ENCODE peak calls at places on chromosomes 6 and 20, in eight cellular contexts. One of them, this sample, is unnamed.

GRCh38 chr6:154937306-154938244 is 57.5 kb upstream of the TIAM2 start:
- DNase-seq in adrenal gland: no peak
- DNase-seq in H9: peak; percentile 47
- DNase-seq in CD4-positive, CD25-positive, alpha-beta regulatory T cell: no peak
- DNase-seq in right atrium auricular region: no peak
- DNase-seq in right cardiac atrium: no peak
- DNase-seq in psoas muscle: no peak
- DNase-seq in mammary epithelial cell: no peak
- DNase-seq in this sample: no peak

GRCh38 chr6:163745566-163746400 is 331.3 kb downstream of the QKI start:
- DNase-seq in adrenal gland: no peak
- DNase-seq in H9: no peak
- DNase-seq in CD4-positive, CD25-positive, alpha-beta regulatory T cell: no peak
- DNase-seq in right atrium auricular region: peak; percentile 80
- DNase-seq in right cardiac atrium: peak; percentile 65
- DNase-seq in psoas muscle: peak; percentile 66
- DNase-seq in mammary epithelial cell: peak; percentile 53
- DNase-seq in this sample: peak; percentile 71

GRCh38 chr6:26330835-26331808 is 33.9 kb upstream of the BTN3A2 start:
- DNase-seq in adrenal gland: no peak
- DNase-seq in H9: peak; percentile 66
- DNase-seq in CD4-positive, CD25-positive, alpha-beta regulatory T cell: peak; percentile 60
- DNase-seq in right atrium auricular region: no peak
- DNase-seq in right cardiac atrium: no peak
- DNase-seq in psoas muscle: no peak
- DNase-seq in mammary epithelial cell: peak; percentile 70
- DNase-seq in this sample: no peak

GRCh38 chr6:147821266-147821665 is 312.8 kb downstream of the SAMD5 start:
- DNase-seq in adrenal gland: no peak
- DNase-seq in H9: no peak
- DNase-seq in CD4-positive, CD25-positive, alpha-beta regulatory T cell: no peak
- DNase-seq in right atrium auricular region: no peak
- DNase-seq in right cardiac atrium: no peak
- DNase-seq in psoas muscle: no peak
- DNase-seq in mammary epithelial cell: no peak
- DNase-seq in this sample: no peak

GRCh38 chr6:15774011-15774410 is 111.2 kb upstream of the DTNBP1 start:
- DNase-seq in adrenal gland: no peak
- DNase-seq in H9: no peak
- DNase-seq in CD4-positive, CD25-positive, alpha-beta regulatory T cell: no peak
- DNase-seq in right atrium auricular region: no peak
- DNase-seq in right cardiac atrium: no peak
- DNase-seq in psoas muscle: no peak
- DNase-seq in mammary epithelial cell: no peak
- DNase-seq in this sample: no peak

GRCh38 chr6:162151050-162151658 is 576.4 kb downstream of the PRKN start:
- DNase-seq in adrenal gland: no peak
- DNase-seq in H9: no peak
- DNase-seq in CD4-positive, CD25-positive, alpha-beta regulatory T cell: no peak
- DNase-seq in right atrium auricular region: no peak
- DNase-seq in right cardiac atrium: no peak
- DNase-seq in psoas muscle: peak; percentile 60
- DNase-seq in mammary epithelial cell: no peak
- DNase-seq in this sample: no peak

GRCh38 chr6:159693894-159694545 is 979 bp upstream of the SOD2 start:
- DNase-seq in adrenal gland: no peak
- DNase-seq in H9: peak; percentile 27
- DNase-seq in CD4-positive, CD25-positive, alpha-beta regulatory T cell: peak; percentile 68
- DNase-seq in right atrium auricular region: no peak
- DNase-seq in right cardiac atrium: no peak
- DNase-seq in psoas muscle: no peak
- DNase-seq in mammary epithelial cell: no peak
- DNase-seq in this sample: peak; percentile 55

GRCh38 chr6:25360611-25361010 is 81.4 kb downstream of the CARMIL1 start:
- DNase-seq in adrenal gland: no peak
- DNase-seq in H9: no peak
- DNase-seq in CD4-positive, CD25-positive, alpha-beta regulatory T cell: no peak
- DNase-seq in right atrium auricular region: no peak
- DNase-seq in right cardiac atrium: no peak
- DNase-seq in psoas muscle: no peak
- DNase-seq in mammary epithelial cell: peak; percentile 56
- DNase-seq in this sample: no peak

GRCh38 chr6:39091163-39091562 is 23.8 kb downstream of the SAYSD1 start:
- DNase-seq in adrenal gland: no peak
- DNase-seq in H9: no peak
- DNase-seq in CD4-positive, CD25-positive, alpha-beta regulatory T cell: no peak
- DNase-seq in right atrium auricular region: no peak
- DNase-seq in right cardiac atrium: no peak
- DNase-seq in psoas muscle: no peak
- DNase-seq in mammary epithelial cell: peak; percentile 16
- DNase-seq in this sample: no peak

GRCh38 chr6:146770275-146770964 is 171.6 kb downstream of the ADGB start:
- DNase-seq in adrenal gland: no peak
- DNase-seq in H9: no peak
- DNase-seq in CD4-positive, CD25-positive, alpha-beta regulatory T cell: no peak
- DNase-seq in right atrium auricular region: no peak
- DNase-seq in right cardiac atrium: no peak
- DNase-seq in psoas muscle: no peak
- DNase-seq in mammary epithelial cell: no peak
- DNase-seq in this sample: no peak

GRCh38 chr20:44495257-44495656 is 19.6 kb downstream of the TTPAL start:
- DNase-seq in adrenal gland: no peak
- DNase-seq in H9: no peak
- DNase-seq in CD4-positive, CD25-positive, alpha-beta regulatory T cell: no peak
- DNase-seq in right atrium auricular region: no peak
- DNase-seq in right cardiac atrium: no peak
- DNase-seq in psoas muscle: no peak
- DNase-seq in mammary epithelial cell: peak; percentile 89
- DNase-seq in this sample: no peak

GRCh38 chr20:38141889-38142494 is 23.1 kb downstream of the TGM2 start:
- DNase-seq in adrenal gland: no peak
- DNase-seq in H9: no peak
- DNase-seq in CD4-positive, CD25-positive, alpha-beta regulatory T cell: no peak
- DNase-seq in right atrium auricular region: no peak
- DNase-seq in right cardiac atrium: no peak
- DNase-seq in psoas muscle: no peak
- DNase-seq in mammary epithelial cell: no peak
- DNase-seq in this sample: no peak

GRCh38 chr20:15154070-15154469 is 816.7 kb upstream of the FLRT3 start:
- DNase-seq in adrenal gland: no peak
- DNase-seq in H9: no peak
- DNase-seq in CD4-positive, CD25-positive, alpha-beta regulatory T cell: no peak
- DNase-seq in right atrium auricular region: no peak
- DNase-seq in right cardiac atrium: no peak
- DNase-seq in psoas muscle: no peak
- DNase-seq in mammary epithelial cell: peak; percentile 68
- DNase-seq in this sample: no peak

GRCh38 chr6:68559052-68559451 is 76.0 kb upstream of the ADGRB3 start:
- DNase-seq in adrenal gland: no peak
- DNase-seq in H9: no peak
- DNase-seq in CD4-positive, CD25-positive, alpha-beta regulatory T cell: no peak
- DNase-seq in right atrium auricular region: no peak
- DNase-seq in right cardiac atrium: no peak
- DNase-seq in psoas muscle: no peak
- DNase-seq in mammary epithelial cell: no peak
- DNase-seq in this sample: no peak

GRCh38 chr6:19382676-19383075 is 454.5 kb upstream of the ID4 start:
- DNase-seq in adrenal gland: no peak
- DNase-seq in H9: no peak
- DNase-seq in CD4-positive, CD25-positive, alpha-beta regulatory T cell: no peak
- DNase-seq in right atrium auricular region: no peak
- DNase-seq in right cardiac atrium: peak; percentile 39
- DNase-seq in psoas muscle: no peak
- DNase-seq in mammary epithelial cell: no peak
- DNase-seq in this sample: no peak

GRCh38 chr6:166938150-166938549 is 18.2 kb downstream of the RNASET2 start:
- DNase-seq in adrenal gland: no peak
- DNase-seq in H9: no peak
- DNase-seq in CD4-positive, CD25-positive, alpha-beta regulatory T cell: no peak
- DNase-seq in right atrium auricular region: no peak
- DNase-seq in right cardiac atrium: no peak
- DNase-seq in psoas muscle: no peak
- DNase-seq in mammary epithelial cell: no peak
- DNase-seq in this sample: no peak

GRCh38 chr6:35486005-35486925 is 10.6 kb downstream of the TEAD3 start:
- DNase-seq in adrenal gland: no peak
- DNase-seq in H9: peak; percentile 92
- DNase-seq in CD4-positive, CD25-positive, alpha-beta regulatory T cell: no peak
- DNase-seq in right atrium auricular region: no peak
- DNase-seq in right cardiac atrium: peak; percentile 86
- DNase-seq in psoas muscle: peak; percentile 56
- DNase-seq in mammary epithelial cell: peak; percentile 98
- DNase-seq in this sample: no peak

GRCh38 chr6:31568537-31568961 is 3.5 kb upstream of the LTA start:
- DNase-seq in adrenal gland: no peak
- DNase-seq in H9: no peak
- DNase-seq in CD4-positive, CD25-positive, alpha-beta regulatory T cell: peak; percentile 72
- DNase-seq in right atrium auricular region: no peak
- DNase-seq in right cardiac atrium: no peak
- DNase-seq in psoas muscle: no peak
- DNase-seq in mammary epithelial cell: peak; percentile 39
- DNase-seq in this sample: no peak
- H3K4me1 ChIP-seq in adrenal gland: no peaks in the 10 kb centered on the region
- H3K4me1 ChIP-seq in H9: no peaks in the 10 kb centered on the region
- H3K4me1 ChIP-seq in CD4-positive, CD25-positive, alpha-beta regulatory T cell: peaks cover 65% of the 10 kb centered on the region
- H3K4me1 ChIP-seq in right atrium auricular region: no peaks in the 10 kb centered on the region
- H3K4me1 ChIP-seq in right cardiac atrium: no peaks in the 10 kb centered on the region
- H3K4me1 ChIP-seq in psoas muscle: no peaks in the 10 kb centered on the region
- H3K4me1 ChIP-seq in mammary epithelial cell: no peaks in the 10 kb centered on the region
- H3K4me1 ChIP-seq in this sample: no peaks in the 10 kb centered on the region

GRCh38 chr6:165628955-165629354 is 34.1 kb downstream of the PDE10A start:
- DNase-seq in adrenal gland: no peak
- DNase-seq in H9: no peak
- DNase-seq in CD4-positive, CD25-positive, alpha-beta regulatory T cell: no peak
- DNase-seq in right atrium auricular region: no peak
- DNase-seq in right cardiac atrium: no peak
- DNase-seq in psoas muscle: no peak
- DNase-seq in mammary epithelial cell: no peak
- DNase-seq in this sample: no peak
- H3K9me3 ChIP-seq in adrenal gland: no peaks in the 10 kb centered on the region
- H3K9me3 ChIP-seq in H9: no peaks in the 10 kb centered on the region
- H3K9me3 ChIP-seq in CD4-positive, CD25-positive, alpha-beta regulatory T cell: no peaks in the 10 kb centered on the region
- H3K9me3 ChIP-seq in right atrium auricular region: no peaks in the 10 kb centered on the region
- H3K9me3 ChIP-seq in right cardiac atrium: no peaks in the 10 kb centered on the region
- H3K9me3 ChIP-seq in psoas muscle: no peaks in the 10 kb centered on the region
- H3K9me3 ChIP-seq in mammary epithelial cell: peaks cover 21% of the 10 kb centered on the region
- H3K9me3 ChIP-seq in this sample: no peaks in the 10 kb centered on the region

GRCh38 chr6:6712979-6713514 is 124.5 kb downstream of the LY86 start:
- DNase-seq in adrenal gland: no peak
- DNase-seq in H9: no peak
- DNase-seq in CD4-positive, CD25-positive, alpha-beta regulatory T cell: no peak
- DNase-seq in right atrium auricular region: no peak
- DNase-seq in right cardiac atrium: peak; percentile 60
- DNase-seq in psoas muscle: no peak
- DNase-seq in mammary epithelial cell: no peak
- DNase-seq in this sample: no peak

GRCh38 chr6:6713660-6714446 is 125.3 kb downstream of the LY86 start:
- DNase-seq in adrenal gland: no peak
- DNase-seq in H9: no peak
- DNase-seq in CD4-positive, CD25-positive, alpha-beta regulatory T cell: no peak
- DNase-seq in right atrium auricular region: no peak
- DNase-seq in right cardiac atrium: peak; percentile 56
- DNase-seq in psoas muscle: no peak
- DNase-seq in mammary epithelial cell: no peak
- DNase-seq in this sample: no peak

GRCh38 chr6:6715465-6715864 is 126.9 kb downstream of the LY86 start:
- DNase-seq in adrenal gland: no peak
- DNase-seq in H9: no peak
- DNase-seq in CD4-positive, CD25-positive, alpha-beta regulatory T cell: no peak
- DNase-seq in right atrium auricular region: no peak
- DNase-seq in right cardiac atrium: no peak
- DNase-seq in psoas muscle: no peak
- DNase-seq in mammary epithelial cell: no peak
- DNase-seq in this sample: no peak

GRCh38 chr6:6712258-6712978 is 123.9 kb downstream of the LY86 start:
- DNase-seq in adrenal gland: no peak
- DNase-seq in H9: no peak
- DNase-seq in CD4-positive, CD25-positive, alpha-beta regulatory T cell: no peak
- DNase-seq in right atrium auricular region: no peak
- DNase-seq in right cardiac atrium: no peak
- DNase-seq in psoas muscle: no peak
- DNase-seq in mammary epithelial cell: peak; percentile 64
- DNase-seq in this sample: no peak

GRCh38 chr6:6714498-6715360 is 126.2 kb downstream of the LY86 start:
- DNase-seq in adrenal gland: no peak
- DNase-seq in H9: no peak
- DNase-seq in CD4-positive, CD25-positive, alpha-beta regulatory T cell: no peak
- DNase-seq in right atrium auricular region: no peak
- DNase-seq in right cardiac atrium: no peak
- DNase-seq in psoas muscle: no peak
- DNase-seq in mammary epithelial cell: no peak
- DNase-seq in this sample: no peak
- H3K4me1 ChIP-seq in adrenal gland: peaks cover 12% of the 10 kb centered on the region
- H3K4me1 ChIP-seq in H9: peaks cover 3% of the 10 kb centered on the region
- H3K4me1 ChIP-seq in CD4-positive, CD25-positive, alpha-beta regulatory T cell: peaks cover 4% of the 10 kb centered on the region
- H3K4me1 ChIP-seq in right atrium auricular region: no peaks in the 10 kb centered on the region
- H3K4me1 ChIP-seq in right cardiac atrium: peaks cover 10% of the 10 kb centered on the region
- H3K4me1 ChIP-seq in psoas muscle: peaks cover 15% of the 10 kb centered on the region
- H3K4me1 ChIP-seq in mammary epithelial cell: peaks cover 15% of the 10 kb centered on the region
- H3K4me1 ChIP-seq in this sample: peaks cover 41% of the 10 kb centered on the region

DNA sequence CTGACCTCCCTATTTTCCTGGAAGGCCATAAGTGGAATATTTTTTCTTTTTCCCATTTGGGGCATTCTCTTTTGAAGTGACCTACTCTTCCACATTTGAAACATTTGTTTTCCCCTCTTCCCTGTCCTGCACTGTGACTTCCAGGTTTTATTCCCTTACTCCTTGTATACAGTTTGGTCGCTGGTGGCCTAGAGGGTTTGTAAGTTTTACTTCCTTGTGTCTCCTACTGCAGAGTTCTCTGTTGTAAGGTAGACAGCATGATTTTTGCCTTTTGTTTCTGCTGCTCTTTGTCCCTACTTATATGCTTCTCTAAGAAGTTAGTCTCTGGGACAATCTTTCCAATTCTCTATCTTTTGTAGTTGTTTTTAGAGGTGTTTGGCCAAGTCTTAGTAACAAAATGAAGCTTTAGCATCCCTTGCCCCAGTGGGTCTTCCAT is 7.4 kb upstream of the ZNFX1 start:
- DNase-seq in adrenal gland: no peak
- DNase-seq in H9: no peak
- DNase-seq in CD4-positive, CD25-positive, alpha-beta regulatory T cell: no peak
- DNase-seq in right atrium auricular region: no peak
- DNase-seq in right cardiac atrium: no peak
- DNase-seq in psoas muscle: no peak
- DNase-seq in mammary epithelial cell: no peak
- DNase-seq in this sample: no peak
- H3K9me3 ChIP-seq in adrenal gland: no peaks in the 10 kb centered on the region
- H3K9me3 ChIP-seq in H9: no peaks in the 10 kb centered on the region
- H3K9me3 ChIP-seq in CD4-positive, CD25-positive, alpha-beta regulatory T cell: peaks cover 73% of the 10 kb centered on the region
- H3K9me3 ChIP-seq in right atrium auricular region: peaks cover 40% of the 10 kb centered on the region
- H3K9me3 ChIP-seq in right cardiac atrium: peaks cover 15% of the 10 kb centered on the region
- H3K9me3 ChIP-seq in psoas muscle: peaks cover 15% of the 10 kb centered on the region
- H3K9me3 ChIP-seq in mammary epithelial cell: no peaks in the 10 kb centered on the region
- H3K9me3 ChIP-seq in this sample: no peaks in the 10 kb centered on the region